ENCODE peak calls at places on chromosomes 12 and 14, in six cellular contexts. B is dorsolateral prefrontal cortex, N is BE2C, G is neural progenitor cell, K is OCI-LY7, H is psoas muscle. L is an unnamed sample.

GRCh38 chr14:58805057-58805456 is 167.3 kb downstream of the DACT1 start:
- DNase-seq in H (no peak), B (no peak), G (no peak), N (peak), K (no peak), L (no peak)

GRCh38 chr14:25868521-25869314 is 729.1 kb downstream of the NOVA1 start:
- DNase-seq in H (no peak), K (no peak), G (no peak), N (no peak), B (no peak), L (no peak)

GRCh38 chr12:125633686-125634085 is 568.5 kb downstream of the AACS start:
- DNase-seq in H (no peak), N (no peak), K (no peak), B (no peak), G (no peak), L (no peak)

GRCh38 chr12:109525279-109525585 is 47.8 kb downstream of the UBE3B start:
- DNase-seq in H (no peak), B (no peak), K (no peak), G (no peak), N (no peak), L (no peak)

GRCh38 chr12:124705545-124706138 is 138.2 kb upstream of the NCOR2 start:
- DNase-seq in B (no peak), H (no peak), N (peak), G (peak), K (no peak), L (no peak)

GRCh38 chr12:57483466-57483865 is 3.8 kb upstream of the ARHGAP9 start:
- DNase-seq in K (peak), G (no peak), B (no peak), N (no peak), H (peak), L (no peak)

GRCh38 chr12:130254476-130255276 is 83.0 kb upstream of the PIWIL1 start:
- DNase-seq in N (no peak), H (no peak), G (peak), K (no peak), B (peak), L (no peak)

GRCh38 chr12:88305491-88305890 is 163.4 kb downstream of the TMTC3 start:
- DNase-seq in K (no peak), B (no peak), H (no peak), G (no peak), N (no peak), L (no peak)

GRCh38 chr12:119444462-119445044 is 110.0 kb downstream of the CCDC60 start:
- DNase-seq in K (peak), H (peak), N (peak), B (peak), G (peak), L (peak)

GRCh38 chr14:67056684-67057083 is 132.6 kb upstream of the GARIN2 start:
- DNase-seq in N (no peak), G (no peak), K (no peak), B (no peak), H (peak), L (no peak)

GRCh38 chr14:76964695-76965094 is 63.8 kb downstream of the IRF2BPL start:
- DNase-seq in B (no peak), H (no peak), G (no peak), K (no peak), N (no peak), L (peak)

GRCh38 chr12:75289678-75290200 is 40.4 kb downstream of the CAPS2 start:
- DNase-seq in B (no peak), K (no peak), G (no peak), N (no peak), H (no peak), L (no peak)

GRCh38 chr12:109727039-109727723 is 13.6 kb downstream of the FAM222A start:
- DNase-seq in G (peak), B (peak), K (no peak), N (peak), H (peak), L (no peak)

GRCh38 chr14:68918612-68919011 is 60.5 kb downstream of the ACTN1 start:
- DNase-seq in K (no peak), H (no peak), N (no peak), G (no peak), B (no peak), L (no peak)

GRCh38 chr14:23217621-23218020 is 20.1 kb upstream of the RNF212B start:
- DNase-seq in K (no peak), B (no peak), N (no peak), H (no peak), G (no peak), L (no peak)

GRCh38 chr12:26239127-26239500 is 43.7 kb downstream of the SSPN start:
- DNase-seq in B (no peak), K (no peak), H (no peak), G (no peak), N (no peak), L (no peak)

GRCh38 chr12:11706509-11707331 is 57.2 kb downstream of the ETV6 start:
- DNase-seq in B (no peak), H (no peak), G (no peak), K (no peak), N (no peak), L (no peak)

GRCh38 chr14:33509927-33510535 is 440.8 kb downstream of the EGLN3 start:
- DNase-seq in N (peak), H (no peak), K (no peak), G (no peak), B (no peak), L (no peak)

GRCh38 chr14:55077691-55078151 is 26.3 kb downstream of the MAPK1IP1L start:
- DNase-seq in H (no peak), N (no peak), G (peak), K (no peak), B (no peak), L (no peak)

GRCh38 chr14:32883189-32883588 is 55.5 kb upstream of the NPAS3 start:
- DNase-seq in H (no peak), G (no peak), B (no peak), K (no peak), N (no peak), L (no peak)

GRCh38 chr12:76259660-76260389 is 88.4 kb downstream of the BBS10 start:
- DNase-seq in N (no peak), H (no peak), B (no peak), G (no peak), K (peak), L (no peak)

GRCh38 chr12:97503073-97503472 is 40.5 kb downstream of the RMST start:
- DNase-seq in H (no peak), K (no peak), G (no peak), N (no peak), B (no peak), L (no peak)

GRCh38 chr12:87227157-87227556 is 802.0 kb downstream of the C12orf50 start:
- DNase-seq in B (no peak), K (no peak), G (no peak), N (no peak), H (no peak), L (no peak)

GRCh38 chr12:51033048-51033447 is 6.9 kb upstream of the SLC11A2 start:
- DNase-seq in N (no peak), G (no peak), K (no peak), B (no peak), H (no peak), L (no peak)

GRCh38 chr12:45895961-45896360 is 94.4 kb downstream of the SCAF11 start:
- DNase-seq in H (no peak), G (no peak), N (no peak), B (no peak), K (no peak), L (no peak)

GRCh38 chr12:3285570-3285969 is 205.4 kb upstream of the PRMT8 start:
- DNase-seq in G (no peak), B (no peak), K (no peak), N (no peak), H (no peak), L (no peak)

GRCh38 chr12:1946311-1946710 is 27.9 kb upstream of the CACNA2D4 start:
- DNase-seq in G (no peak), B (no peak), H (no peak), N (no peak), K (no peak), L (no peak)

GRCh38 chr14:21103710-21104447 is 3.0 kb downstream of the TMEM253 start:
- DNase-seq in K (peak), B (peak), H (peak), G (peak), N (peak), L (peak)
- TF ChIP-seq CTCF in K (peak), B (peak), H (peak), G (peak), N (peak), L (peak)

GRCh38 chr14:28609228-28609828 is 157.3 kb upstream of the FOXG1 start:
- DNase-seq in G (peak), H (peak), N (peak), K (peak), B (peak), L (peak)
- H3K4me3 ChIP-seq in G (no peak), H (no peak), N (no peak), K (no peak), B (peak), L (no peak)

GRCh38 chr12:60335765-60336164 is 739.9 kb downstream of the SLC16A7 start:
- DNase-seq in G (no peak), B (no peak), H (no peak), N (no peak), K (no peak), L (no peak)
- TF ChIP-seq CTCF in G (no peak), B (no peak), H (no peak), N (no peak), K (no peak), L (no peak)

DNA sequence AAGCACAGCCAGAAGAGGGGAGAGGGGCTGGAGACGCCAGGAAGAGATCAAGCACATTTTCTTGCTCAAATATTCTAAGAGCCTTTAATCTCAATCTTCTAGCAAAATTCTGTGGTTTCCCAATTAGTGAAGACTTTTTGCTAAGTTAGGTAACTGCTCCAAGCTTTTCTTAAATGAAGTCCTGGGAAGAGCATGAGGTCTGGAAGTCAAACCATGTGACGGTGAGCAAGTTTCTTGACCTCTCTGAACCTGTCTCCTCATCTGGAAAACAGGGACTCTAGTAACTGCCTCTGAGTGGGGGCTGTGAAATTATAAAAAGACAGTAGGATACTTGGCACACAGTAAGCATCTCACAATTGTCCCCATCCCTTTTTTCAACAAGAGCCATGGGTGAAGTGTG is 24.1 kb downstream of the BDKRB1 start:
- DNase-seq in K (no peak), H (no peak), G (no peak), N (no peak), B (no peak), L (no peak)
- H3K4me3 ChIP-seq in K (no peak), H (no peak), G (no peak), N (no peak), B (no peak), L (no peak)

GRCh38 chr14:105012171-105012985 is 8.5 kb downstream of the CDCA4 start:
- DNase-seq in G (no peak), B (no peak), K (no peak), N (peak), H (no peak), L (no peak)
- TF ChIP-seq CTCF in G (peak), B (peak), K (peak), N (peak), H (peak), L (peak)

DNA sequence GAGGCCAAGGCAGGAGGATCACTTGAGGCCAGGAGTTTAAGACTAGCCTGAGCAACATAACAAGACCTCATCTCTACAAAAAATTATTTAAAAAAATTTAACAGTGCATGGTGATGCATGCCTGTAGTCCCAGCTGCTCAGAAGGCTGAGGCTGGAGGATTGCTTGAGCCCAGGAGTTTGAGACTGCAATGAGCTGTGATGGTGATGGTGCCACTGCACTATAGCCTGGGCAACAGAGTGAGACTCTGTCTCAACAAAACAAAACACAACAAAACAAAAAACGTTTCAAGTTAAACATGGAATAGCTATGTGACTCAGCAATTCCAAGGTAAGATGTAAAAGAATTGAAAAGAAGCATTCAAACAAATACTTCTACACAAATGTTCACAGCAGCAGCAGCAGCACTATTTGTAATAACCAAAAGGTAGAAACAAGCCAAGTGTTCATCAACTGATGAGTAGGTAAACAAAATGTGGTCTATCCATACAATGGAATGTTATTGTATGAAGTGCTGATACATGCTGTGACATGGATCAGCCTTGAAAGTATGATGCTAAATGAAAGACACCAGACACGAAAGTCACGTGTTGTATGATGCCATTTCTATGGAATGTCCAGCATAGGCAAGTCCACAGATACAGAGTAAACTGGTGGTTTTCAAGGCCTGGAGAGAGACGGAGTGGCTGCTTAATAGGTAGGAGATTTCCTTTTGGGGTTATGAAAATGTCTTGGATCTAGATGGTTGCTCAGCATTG is 31.4 kb downstream of the CFAP251 start:
- DNase-seq in H (no peak), B (no peak), K (no peak), G (no peak), N (no peak), L (no peak)
- H3K4me3 ChIP-seq in H (no peak), B (no peak), K (no peak), G (no peak), N (no peak), L (no peak)

GRCh38 chr14:37678916-37679315 is 83.5 kb downstream of the TTC6 start:
- DNase-seq in K (no peak), N (no peak), G (no peak), B (no peak), H (no peak), L (no peak)

DNA sequence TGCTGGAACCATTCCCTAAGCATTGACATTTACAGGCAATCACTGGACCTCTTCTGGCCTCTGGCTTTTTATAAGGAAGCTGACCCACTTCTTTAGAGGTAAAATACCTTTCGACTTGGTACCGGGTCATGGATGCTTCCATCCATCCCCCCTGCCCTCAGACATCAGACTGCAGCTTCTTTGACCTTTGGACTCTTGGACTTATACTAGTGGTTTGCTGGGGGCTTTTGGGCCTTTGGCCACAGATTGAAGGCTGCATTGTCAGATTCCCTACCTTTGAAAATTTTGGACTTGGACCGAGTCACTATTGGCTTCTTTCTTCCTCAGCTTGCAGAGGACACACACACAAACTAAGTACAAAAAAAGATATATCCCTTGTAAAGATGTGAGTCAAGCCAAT is 86.1 kb downstream of the TTC6 start:
- DNase-seq in N (no peak), K (no peak), G (no peak), B (no peak), H (no peak), L (no peak)
- TF ChIP-seq CTCF in N (no peak), K (no peak), G (no peak), B (no peak), H (no peak), L (no peak)

GRCh38 chr14:100004392-100004791 is 60.8 kb upstream of the EVL start:
- DNase-seq in G (no peak), N (no peak), H (no peak), B (no peak), K (peak), L (no peak)
- H3K4me3 ChIP-seq in G (no peak), N (no peak), H (no peak), B (no peak), K (no peak), L (no peak)

L was measured in GM12865.